ENCODE peak calls at places on chromosomes 1 and 21, in nine cellular contexts. One of them, this sample, is unnamed.
A peak's percentile ranks its signal among the peaks of the same experiment; 100 is the strongest.

GRCh38 chr1:16204216-16204615 is 8.2 kb downstream of the ARHGEF19 start:
- DNase-seq in stimulated activated CD4-positive, alpha-beta T cell treated with anti-CD3 and anti-CD28 coated beads, Interleukin-1b, Interleukin-23, amount 100 ng/mL, for 4 hours: no peak
- DNase-seq in stimulated activated CD8-positive, alpha-beta memory T cell treated with anti-CD3 and anti-CD28 coated beads, Interleukin-4, amount 100 ng/mL, for 48 hours: no peak
- DNase-seq in thoracic aorta: no peak
- DNase-seq in aorta: no peak
- DNase-seq in stimulated activated naive CD8-positive, alpha-beta T cell treated with anti-CD3 and anti-CD28 coated beads, Interleukin-15, amount 100 ng/mL, for 72 hours: no peak
- DNase-seq in NCI-H2171 treated with DMSO at 0.1 percent for 48 hours: no peak
- DNase-seq in activated CD4-positive, alpha-beta T cell treated with anti-CD3 and anti-CD28 coated beads, Interleukin-2, amount 10 ng/mL, durations not matched to agents 7 days and 5 days: no peak
- DNase-seq in activated naive CD4-positive, alpha-beta T cell: no peak
- DNase-seq in this sample: peak; percentile 39

GRCh38 chr1:201480231-201481003 is 11.4 kb upstream of the PHLDA3 start:
- DNase-seq in thoracic aorta: no peak
- DNase-seq in stimulated activated CD4-positive, alpha-beta T cell treated with anti-CD3 and anti-CD28 coated beads, Interleukin-1b, Interleukin-23, amount 100 ng/mL, for 4 hours: peak; percentile 52
- DNase-seq in aorta: peak; percentile 84
- DNase-seq in stimulated activated CD8-positive, alpha-beta memory T cell treated with anti-CD3 and anti-CD28 coated beads, Interleukin-4, amount 100 ng/mL, for 48 hours: peak; percentile 86
- DNase-seq in activated CD4-positive, alpha-beta T cell treated with anti-CD3 and anti-CD28 coated beads, Interleukin-2, amount 10 ng/mL, durations not matched to agents 7 days and 5 days: peak; percentile 76
- DNase-seq in NCI-H2171 treated with DMSO at 0.1 percent for 48 hours: peak; percentile 75
- DNase-seq in stimulated activated naive CD8-positive, alpha-beta T cell treated with anti-CD3 and anti-CD28 coated beads, Interleukin-15, amount 100 ng/mL, for 72 hours: peak; percentile 45
- DNase-seq in activated naive CD4-positive, alpha-beta T cell: no peak
- DNase-seq in this sample: peak; percentile 92

GRCh38 chr1:178155478-178156255 is 61.8 kb downstream of the RASAL2 start:
- DNase-seq in stimulated activated naive CD8-positive, alpha-beta T cell treated with anti-CD3 and anti-CD28 coated beads, Interleukin-15, amount 100 ng/mL, for 72 hours: no peak
- DNase-seq in stimulated activated CD4-positive, alpha-beta T cell treated with anti-CD3 and anti-CD28 coated beads, Interleukin-1b, Interleukin-23, amount 100 ng/mL, for 4 hours: no peak
- DNase-seq in activated naive CD4-positive, alpha-beta T cell: no peak
- DNase-seq in stimulated activated CD8-positive, alpha-beta memory T cell treated with anti-CD3 and anti-CD28 coated beads, Interleukin-4, amount 100 ng/mL, for 48 hours: no peak
- DNase-seq in aorta: no peak
- DNase-seq in NCI-H2171 treated with DMSO at 0.1 percent for 48 hours: no peak
- DNase-seq in thoracic aorta: no peak
- DNase-seq in activated CD4-positive, alpha-beta T cell treated with anti-CD3 and anti-CD28 coated beads, Interleukin-2, amount 10 ng/mL, durations not matched to agents 7 days and 5 days: no peak
- DNase-seq in this sample: no peak

GRCh38 chr1:154501423-154502065 is 475 bp upstream of the TDRD10 start:
- DNase-seq in NCI-H2171 treated with DMSO at 0.1 percent for 48 hours: no peak
- DNase-seq in stimulated activated CD8-positive, alpha-beta memory T cell treated with anti-CD3 and anti-CD28 coated beads, Interleukin-4, amount 100 ng/mL, for 48 hours: no peak
- DNase-seq in aorta: peak; percentile 76
- DNase-seq in thoracic aorta: no peak
- DNase-seq in stimulated activated CD4-positive, alpha-beta T cell treated with anti-CD3 and anti-CD28 coated beads, Interleukin-1b, Interleukin-23, amount 100 ng/mL, for 4 hours: no peak
- DNase-seq in activated naive CD4-positive, alpha-beta T cell: no peak
- DNase-seq in stimulated activated naive CD8-positive, alpha-beta T cell treated with anti-CD3 and anti-CD28 coated beads, Interleukin-15, amount 100 ng/mL, for 72 hours: peak; percentile 10
- DNase-seq in activated CD4-positive, alpha-beta T cell treated with anti-CD3 and anti-CD28 coated beads, Interleukin-2, amount 10 ng/mL, durations not matched to agents 7 days and 5 days: no peak
- DNase-seq in this sample: no peak

GRCh38 chr21:36606292-36606982 is 92.5 kb upstream of the SIM2 start:
- DNase-seq in stimulated activated naive CD8-positive, alpha-beta T cell treated with anti-CD3 and anti-CD28 coated beads, Interleukin-15, amount 100 ng/mL, for 72 hours: no peak
- DNase-seq in stimulated activated CD8-positive, alpha-beta memory T cell treated with anti-CD3 and anti-CD28 coated beads, Interleukin-4, amount 100 ng/mL, for 48 hours: no peak
- DNase-seq in NCI-H2171 treated with DMSO at 0.1 percent for 48 hours: no peak
- DNase-seq in activated naive CD4-positive, alpha-beta T cell: no peak
- DNase-seq in aorta: no peak
- DNase-seq in stimulated activated CD4-positive, alpha-beta T cell treated with anti-CD3 and anti-CD28 coated beads, Interleukin-1b, Interleukin-23, amount 100 ng/mL, for 4 hours: no peak
- DNase-seq in thoracic aorta: no peak
- DNase-seq in activated CD4-positive, alpha-beta T cell treated with anti-CD3 and anti-CD28 coated beads, Interleukin-2, amount 10 ng/mL, durations not matched to agents 7 days and 5 days: no peak
- DNase-seq in this sample: no peak

GRCh38 chr1:14996133-14997050 is 157.2 kb upstream of the TMEM51 start:
- DNase-seq in thoracic aorta: no peak
- DNase-seq in stimulated activated naive CD8-positive, alpha-beta T cell treated with anti-CD3 and anti-CD28 coated beads, Interleukin-15, amount 100 ng/mL, for 72 hours: no peak
- DNase-seq in NCI-H2171 treated with DMSO at 0.1 percent for 48 hours: no peak
- DNase-seq in activated naive CD4-positive, alpha-beta T cell: no peak
- DNase-seq in activated CD4-positive, alpha-beta T cell treated with anti-CD3 and anti-CD28 coated beads, Interleukin-2, amount 10 ng/mL, durations not matched to agents 7 days and 5 days: no peak
- DNase-seq in stimulated activated CD4-positive, alpha-beta T cell treated with anti-CD3 and anti-CD28 coated beads, Interleukin-1b, Interleukin-23, amount 100 ng/mL, for 4 hours: no peak
- DNase-seq in aorta: peak; percentile 61
- DNase-seq in stimulated activated CD8-positive, alpha-beta memory T cell treated with anti-CD3 and anti-CD28 coated beads, Interleukin-4, amount 100 ng/mL, for 48 hours: no peak
- DNase-seq in this sample: no peak

GRCh38 chr1:17168480-17168878 is 36.4 kb upstream of the PADI1 start:
- DNase-seq in stimulated activated naive CD8-positive, alpha-beta T cell treated with anti-CD3 and anti-CD28 coated beads, Interleukin-15, amount 100 ng/mL, for 72 hours: no peak
- DNase-seq in activated naive CD4-positive, alpha-beta T cell: no peak
- DNase-seq in NCI-H2171 treated with DMSO at 0.1 percent for 48 hours: no peak
- DNase-seq in aorta: no peak
- DNase-seq in stimulated activated CD4-positive, alpha-beta T cell treated with anti-CD3 and anti-CD28 coated beads, Interleukin-1b, Interleukin-23, amount 100 ng/mL, for 4 hours: no peak
- DNase-seq in thoracic aorta: no peak
- DNase-seq in activated CD4-positive, alpha-beta T cell treated with anti-CD3 and anti-CD28 coated beads, Interleukin-2, amount 10 ng/mL, durations not matched to agents 7 days and 5 days: no peak
- DNase-seq in stimulated activated CD8-positive, alpha-beta memory T cell treated with anti-CD3 and anti-CD28 coated beads, Interleukin-4, amount 100 ng/mL, for 48 hours: no peak
- DNase-seq in this sample: no peak

GRCh38 chr1:234911787-234912186 is 216.8 kb downstream of the TOMM20 start:
- DNase-seq in aorta: no peak
- DNase-seq in stimulated activated naive CD8-positive, alpha-beta T cell treated with anti-CD3 and anti-CD28 coated beads, Interleukin-15, amount 100 ng/mL, for 72 hours: no peak
- DNase-seq in activated naive CD4-positive, alpha-beta T cell: no peak
- DNase-seq in stimulated activated CD4-positive, alpha-beta T cell treated with anti-CD3 and anti-CD28 coated beads, Interleukin-1b, Interleukin-23, amount 100 ng/mL, for 4 hours: no peak
- DNase-seq in activated CD4-positive, alpha-beta T cell treated with anti-CD3 and anti-CD28 coated beads, Interleukin-2, amount 10 ng/mL, durations not matched to agents 7 days and 5 days: no peak
- DNase-seq in thoracic aorta: no peak
- DNase-seq in stimulated activated CD8-positive, alpha-beta memory T cell treated with anti-CD3 and anti-CD28 coated beads, Interleukin-4, amount 100 ng/mL, for 48 hours: peak; percentile 42
- DNase-seq in NCI-H2171 treated with DMSO at 0.1 percent for 48 hours: no peak
- DNase-seq in this sample: no peak

GRCh38 chr1:113027008-113027407 is 46.0 kb upstream of the LRIG2 start:
- DNase-seq in activated naive CD4-positive, alpha-beta T cell: no peak
- DNase-seq in stimulated activated CD8-positive, alpha-beta memory T cell treated with anti-CD3 and anti-CD28 coated beads, Interleukin-4, amount 100 ng/mL, for 48 hours: no peak
- DNase-seq in stimulated activated CD4-positive, alpha-beta T cell treated with anti-CD3 and anti-CD28 coated beads, Interleukin-1b, Interleukin-23, amount 100 ng/mL, for 4 hours: no peak
- DNase-seq in activated CD4-positive, alpha-beta T cell treated with anti-CD3 and anti-CD28 coated beads, Interleukin-2, amount 10 ng/mL, durations not matched to agents 7 days and 5 days: no peak
- DNase-seq in aorta: no peak
- DNase-seq in stimulated activated naive CD8-positive, alpha-beta T cell treated with anti-CD3 and anti-CD28 coated beads, Interleukin-15, amount 100 ng/mL, for 72 hours: no peak
- DNase-seq in NCI-H2171 treated with DMSO at 0.1 percent for 48 hours: no peak
- DNase-seq in thoracic aorta: no peak
- DNase-seq in this sample: no peak

GRCh38 chr21:43864313-43864805 is 664 bp upstream of the AGPAT3 start:
- DNase-seq in thoracic aorta: no peak
- DNase-seq in NCI-H2171 treated with DMSO at 0.1 percent for 48 hours: peak; percentile 37
- DNase-seq in activated CD4-positive, alpha-beta T cell treated with anti-CD3 and anti-CD28 coated beads, Interleukin-2, amount 10 ng/mL, durations not matched to agents 7 days and 5 days: peak; percentile 15
- DNase-seq in stimulated activated CD8-positive, alpha-beta memory T cell treated with anti-CD3 and anti-CD28 coated beads, Interleukin-4, amount 100 ng/mL, for 48 hours: peak; percentile 62
- DNase-seq in activated naive CD4-positive, alpha-beta T cell: no peak
- DNase-seq in aorta: no peak
- DNase-seq in stimulated activated CD4-positive, alpha-beta T cell treated with anti-CD3 and anti-CD28 coated beads, Interleukin-1b, Interleukin-23, amount 100 ng/mL, for 4 hours: peak; percentile 39
- DNase-seq in stimulated activated naive CD8-positive, alpha-beta T cell treated with anti-CD3 and anti-CD28 coated beads, Interleukin-15, amount 100 ng/mL, for 72 hours: peak; percentile 47
- DNase-seq in this sample: peak; percentile 61

GRCh38 chr1:115840615-115841460 is at the start of gene NHLH2:
- DNase-seq in stimulated activated CD4-positive, alpha-beta T cell treated with anti-CD3 and anti-CD28 coated beads, Interleukin-1b, Interleukin-23, amount 100 ng/mL, for 4 hours: no peak
- DNase-seq in thoracic aorta: no peak
- DNase-seq in activated naive CD4-positive, alpha-beta T cell: no peak
- DNase-seq in aorta: no peak
- DNase-seq in NCI-H2171 treated with DMSO at 0.1 percent for 48 hours: peak; percentile 96
- DNase-seq in stimulated activated naive CD8-positive, alpha-beta T cell treated with anti-CD3 and anti-CD28 coated beads, Interleukin-15, amount 100 ng/mL, for 72 hours: no peak
- DNase-seq in stimulated activated CD8-positive, alpha-beta memory T cell treated with anti-CD3 and anti-CD28 coated beads, Interleukin-4, amount 100 ng/mL, for 48 hours: no peak
- DNase-seq in activated CD4-positive, alpha-beta T cell treated with anti-CD3 and anti-CD28 coated beads, Interleukin-2, amount 10 ng/mL, durations not matched to agents 7 days and 5 days: no peak
- DNase-seq in this sample: peak; percentile 14

GRCh38 chr1:112998592-112999235 is 42.7 kb upstream of the SLC16A1 start:
- DNase-seq in stimulated activated naive CD8-positive, alpha-beta T cell treated with anti-CD3 and anti-CD28 coated beads, Interleukin-15, amount 100 ng/mL, for 72 hours: no peak
- DNase-seq in stimulated activated CD4-positive, alpha-beta T cell treated with anti-CD3 and anti-CD28 coated beads, Interleukin-1b, Interleukin-23, amount 100 ng/mL, for 4 hours: no peak
- DNase-seq in activated naive CD4-positive, alpha-beta T cell: no peak
- DNase-seq in stimulated activated CD8-positive, alpha-beta memory T cell treated with anti-CD3 and anti-CD28 coated beads, Interleukin-4, amount 100 ng/mL, for 48 hours: no peak
- DNase-seq in NCI-H2171 treated with DMSO at 0.1 percent for 48 hours: peak; percentile 74
- DNase-seq in thoracic aorta: peak; percentile 48
- DNase-seq in aorta: peak; percentile 84
- DNase-seq in activated CD4-positive, alpha-beta T cell treated with anti-CD3 and anti-CD28 coated beads, Interleukin-2, amount 10 ng/mL, durations not matched to agents 7 days and 5 days: no peak
- DNase-seq in this sample: no peak

GRCh38 chr1:178724734-178725602 is at the start of gene RALGPS2:
- DNase-seq in activated naive CD4-positive, alpha-beta T cell: peak; percentile 5
- DNase-seq in stimulated activated CD8-positive, alpha-beta memory T cell treated with anti-CD3 and anti-CD28 coated beads, Interleukin-4, amount 100 ng/mL, for 48 hours: peak; percentile 63
- DNase-seq in aorta: peak; percentile 78
- DNase-seq in stimulated activated CD4-positive, alpha-beta T cell treated with anti-CD3 and anti-CD28 coated beads, Interleukin-1b, Interleukin-23, amount 100 ng/mL, for 4 hours: peak; percentile 60
- DNase-seq in stimulated activated naive CD8-positive, alpha-beta T cell treated with anti-CD3 and anti-CD28 coated beads, Interleukin-15, amount 100 ng/mL, for 72 hours: peak; percentile 59
- DNase-seq in NCI-H2171 treated with DMSO at 0.1 percent for 48 hours: peak; percentile 69
- DNase-seq in thoracic aorta: no peak
- DNase-seq in activated CD4-positive, alpha-beta T cell treated with anti-CD3 and anti-CD28 coated beads, Interleukin-2, amount 10 ng/mL, durations not matched to agents 7 days and 5 days: peak; percentile 76
- DNase-seq in this sample: peak; percentile 92

GRCh38 chr1:233614173-233614742 is 352 bp downstream of the KCNK1 start:
- DNase-seq in thoracic aorta: no peak
- DNase-seq in activated CD4-positive, alpha-beta T cell treated with anti-CD3 and anti-CD28 coated beads, Interleukin-2, amount 10 ng/mL, durations not matched to agents 7 days and 5 days: no peak
- DNase-seq in stimulated activated naive CD8-positive, alpha-beta T cell treated with anti-CD3 and anti-CD28 coated beads, Interleukin-15, amount 100 ng/mL, for 72 hours: peak; percentile 8
- DNase-seq in aorta: peak; percentile 54
- DNase-seq in activated naive CD4-positive, alpha-beta T cell: no peak
- DNase-seq in stimulated activated CD8-positive, alpha-beta memory T cell treated with anti-CD3 and anti-CD28 coated beads, Interleukin-4, amount 100 ng/mL, for 48 hours: peak; percentile 33
- DNase-seq in stimulated activated CD4-positive, alpha-beta T cell treated with anti-CD3 and anti-CD28 coated beads, Interleukin-1b, Interleukin-23, amount 100 ng/mL, for 4 hours: no peak
- DNase-seq in NCI-H2171 treated with DMSO at 0.1 percent for 48 hours: peak; percentile 62
- DNase-seq in this sample: peak; percentile 44

GRCh38 chr1:240189386-240189989 is 97.8 kb downstream of the FMN2 start:
- DNase-seq in stimulated activated CD8-positive, alpha-beta memory T cell treated with anti-CD3 and anti-CD28 coated beads, Interleukin-4, amount 100 ng/mL, for 48 hours: peak; percentile 33
- DNase-seq in activated CD4-positive, alpha-beta T cell treated with anti-CD3 and anti-CD28 coated beads, Interleukin-2, amount 10 ng/mL, durations not matched to agents 7 days and 5 days: peak; percentile 32
- DNase-seq in stimulated activated naive CD8-positive, alpha-beta T cell treated with anti-CD3 and anti-CD28 coated beads, Interleukin-15, amount 100 ng/mL, for 72 hours: peak; percentile 10
- DNase-seq in activated naive CD4-positive, alpha-beta T cell: no peak
- DNase-seq in NCI-H2171 treated with DMSO at 0.1 percent for 48 hours: no peak
- DNase-seq in thoracic aorta: no peak
- DNase-seq in aorta: no peak
- DNase-seq in stimulated activated CD4-positive, alpha-beta T cell treated with anti-CD3 and anti-CD28 coated beads, Interleukin-1b, Interleukin-23, amount 100 ng/mL, for 4 hours: no peak
- DNase-seq in this sample: peak; percentile 84

GRCh38 chr1:151504252-151504651 is 6.9 kb upstream of the CGN start:
- DNase-seq in stimulated activated naive CD8-positive, alpha-beta T cell treated with anti-CD3 and anti-CD28 coated beads, Interleukin-15, amount 100 ng/mL, for 72 hours: no peak
- DNase-seq in stimulated activated CD8-positive, alpha-beta memory T cell treated with anti-CD3 and anti-CD28 coated beads, Interleukin-4, amount 100 ng/mL, for 48 hours: no peak
- DNase-seq in thoracic aorta: no peak
- DNase-seq in NCI-H2171 treated with DMSO at 0.1 percent for 48 hours: no peak
- DNase-seq in stimulated activated CD4-positive, alpha-beta T cell treated with anti-CD3 and anti-CD28 coated beads, Interleukin-1b, Interleukin-23, amount 100 ng/mL, for 4 hours: no peak
- DNase-seq in aorta: no peak
- DNase-seq in activated naive CD4-positive, alpha-beta T cell: no peak
- DNase-seq in activated CD4-positive, alpha-beta T cell treated with anti-CD3 and anti-CD28 coated beads, Interleukin-2, amount 10 ng/mL, durations not matched to agents 7 days and 5 days: no peak
- DNase-seq in this sample: no peak

GRCh38 chr1:168470821-168471473 is 72.8 kb downstream of the XCL2 start:
- DNase-seq in stimulated activated CD4-positive, alpha-beta T cell treated with anti-CD3 and anti-CD28 coated beads, Interleukin-1b, Interleukin-23, amount 100 ng/mL, for 4 hours: no peak
- DNase-seq in thoracic aorta: no peak
- DNase-seq in activated CD4-positive, alpha-beta T cell treated with anti-CD3 and anti-CD28 coated beads, Interleukin-2, amount 10 ng/mL, durations not matched to agents 7 days and 5 days: no peak
- DNase-seq in stimulated activated CD8-positive, alpha-beta memory T cell treated with anti-CD3 and anti-CD28 coated beads, Interleukin-4, amount 100 ng/mL, for 48 hours: no peak
- DNase-seq in stimulated activated naive CD8-positive, alpha-beta T cell treated with anti-CD3 and anti-CD28 coated beads, Interleukin-15, amount 100 ng/mL, for 72 hours: no peak
- DNase-seq in activated naive CD4-positive, alpha-beta T cell: no peak
- DNase-seq in NCI-H2171 treated with DMSO at 0.1 percent for 48 hours: peak; percentile 44
- DNase-seq in aorta: no peak
- DNase-seq in this sample: peak; percentile 80

GRCh38 chr21:37667380-37667779 is 248.9 kb downstream of the KCNJ6 start:
- DNase-seq in activated CD4-positive, alpha-beta T cell treated with anti-CD3 and anti-CD28 coated beads, Interleukin-2, amount 10 ng/mL, durations not matched to agents 7 days and 5 days: no peak
- DNase-seq in stimulated activated CD8-positive, alpha-beta memory T cell treated with anti-CD3 and anti-CD28 coated beads, Interleukin-4, amount 100 ng/mL, for 48 hours: no peak
- DNase-seq in NCI-H2171 treated with DMSO at 0.1 percent for 48 hours: no peak
- DNase-seq in aorta: no peak
- DNase-seq in thoracic aorta: no peak
- DNase-seq in activated naive CD4-positive, alpha-beta T cell: no peak
- DNase-seq in stimulated activated CD4-positive, alpha-beta T cell treated with anti-CD3 and anti-CD28 coated beads, Interleukin-1b, Interleukin-23, amount 100 ng/mL, for 4 hours: no peak
- DNase-seq in stimulated activated naive CD8-positive, alpha-beta T cell treated with anti-CD3 and anti-CD28 coated beads, Interleukin-15, amount 100 ng/mL, for 72 hours: no peak
- DNase-seq in this sample: no peak

GRCh38 chr1:15056515-15057285 is 96.8 kb upstream of the TMEM51 start:
- DNase-seq in thoracic aorta: no peak
- DNase-seq in stimulated activated naive CD8-positive, alpha-beta T cell treated with anti-CD3 and anti-CD28 coated beads, Interleukin-15, amount 100 ng/mL, for 72 hours: no peak
- DNase-seq in activated CD4-positive, alpha-beta T cell treated with anti-CD3 and anti-CD28 coated beads, Interleukin-2, amount 10 ng/mL, durations not matched to agents 7 days and 5 days: no peak
- DNase-seq in NCI-H2171 treated with DMSO at 0.1 percent for 48 hours: no peak
- DNase-seq in activated naive CD4-positive, alpha-beta T cell: no peak
- DNase-seq in aorta: no peak
- DNase-seq in stimulated activated CD8-positive, alpha-beta memory T cell treated with anti-CD3 and anti-CD28 coated beads, Interleukin-4, amount 100 ng/mL, for 48 hours: no peak
- DNase-seq in stimulated activated CD4-positive, alpha-beta T cell treated with anti-CD3 and anti-CD28 coated beads, Interleukin-1b, Interleukin-23, amount 100 ng/mL, for 4 hours: no peak
- DNase-seq in this sample: peak; percentile 17

GRCh38 chr1:36236302-36236701 is 12.1 kb downstream of the THRAP3 start:
- DNase-seq in thoracic aorta: no peak
- DNase-seq in activated CD4-positive, alpha-beta T cell treated with anti-CD3 and anti-CD28 coated beads, Interleukin-2, amount 10 ng/mL, durations not matched to agents 7 days and 5 days: no peak
- DNase-seq in aorta: no peak
- DNase-seq in activated naive CD4-positive, alpha-beta T cell: no peak
- DNase-seq in stimulated activated CD8-positive, alpha-beta memory T cell treated with anti-CD3 and anti-CD28 coated beads, Interleukin-4, amount 100 ng/mL, for 48 hours: no peak
- DNase-seq in stimulated activated CD4-positive, alpha-beta T cell treated with anti-CD3 and anti-CD28 coated beads, Interleukin-1b, Interleukin-23, amount 100 ng/mL, for 4 hours: no peak
- DNase-seq in stimulated activated naive CD8-positive, alpha-beta T cell treated with anti-CD3 and anti-CD28 coated beads, Interleukin-15, amount 100 ng/mL, for 72 hours: no peak
- DNase-seq in NCI-H2171 treated with DMSO at 0.1 percent for 48 hours: no peak
- DNase-seq in this sample: peak; percentile 94

GRCh38 chr1:12542138-12542465 is 75.9 kb downstream of the DHRS3 start:
- DNase-seq in activated CD4-positive, alpha-beta T cell treated with anti-CD3 and anti-CD28 coated beads, Interleukin-2, amount 10 ng/mL, durations not matched to agents 7 days and 5 days: no peak
- DNase-seq in NCI-H2171 treated with DMSO at 0.1 percent for 48 hours: no peak
- DNase-seq in thoracic aorta: no peak
- DNase-seq in stimulated activated naive CD8-positive, alpha-beta T cell treated with anti-CD3 and anti-CD28 coated beads, Interleukin-15, amount 100 ng/mL, for 72 hours: no peak
- DNase-seq in aorta: no peak
- DNase-seq in activated naive CD4-positive, alpha-beta T cell: no peak
- DNase-seq in stimulated activated CD4-positive, alpha-beta T cell treated with anti-CD3 and anti-CD28 coated beads, Interleukin-1b, Interleukin-23, amount 100 ng/mL, for 4 hours: no peak
- DNase-seq in stimulated activated CD8-positive, alpha-beta memory T cell treated with anti-CD3 and anti-CD28 coated beads, Interleukin-4, amount 100 ng/mL, for 48 hours: no peak
- DNase-seq in this sample: no peak

GRCh38 chr1:158101944-158102343 is 78.8 kb upstream of the CD1D start:
- DNase-seq in stimulated activated CD8-positive, alpha-beta memory T cell treated with anti-CD3 and anti-CD28 coated beads, Interleukin-4, amount 100 ng/mL, for 48 hours: no peak
- DNase-seq in aorta: no peak
- DNase-seq in activated CD4-positive, alpha-beta T cell treated with anti-CD3 and anti-CD28 coated beads, Interleukin-2, amount 10 ng/mL, durations not matched to agents 7 days and 5 days: no peak
- DNase-seq in stimulated activated CD4-positive, alpha-beta T cell treated with anti-CD3 and anti-CD28 coated beads, Interleukin-1b, Interleukin-23, amount 100 ng/mL, for 4 hours: no peak
- DNase-seq in thoracic aorta: no peak
- DNase-seq in activated naive CD4-positive, alpha-beta T cell: no peak
- DNase-seq in NCI-H2171 treated with DMSO at 0.1 percent for 48 hours: no peak
- DNase-seq in stimulated activated naive CD8-positive, alpha-beta T cell treated with anti-CD3 and anti-CD28 coated beads, Interleukin-15, amount 100 ng/mL, for 72 hours: no peak
- DNase-seq in this sample: no peak

GRCh38 chr1:20426371-20426770 is 59.6 kb downstream of the CAMK2N1 start:
- DNase-seq in aorta: no peak
- DNase-seq in thoracic aorta: no peak
- DNase-seq in NCI-H2171 treated with DMSO at 0.1 percent for 48 hours: peak; percentile 53
- DNase-seq in stimulated activated CD8-positive, alpha-beta memory T cell treated with anti-CD3 and anti-CD28 coated beads, Interleukin-4, amount 100 ng/mL, for 48 hours: no peak
- DNase-seq in activated naive CD4-positive, alpha-beta T cell: no peak
- DNase-seq in stimulated activated naive CD8-positive, alpha-beta T cell treated with anti-CD3 and anti-CD28 coated beads, Interleukin-15, amount 100 ng/mL, for 72 hours: no peak
- DNase-seq in stimulated activated CD4-positive, alpha-beta T cell treated with anti-CD3 and anti-CD28 coated beads, Interleukin-1b, Interleukin-23, amount 100 ng/mL, for 4 hours: no peak
- DNase-seq in activated CD4-positive, alpha-beta T cell treated with anti-CD3 and anti-CD28 coated beads, Interleukin-2, amount 10 ng/mL, durations not matched to agents 7 days and 5 days: no peak
- DNase-seq in this sample: peak; percentile 37

GRCh38 chr1:87151500-87152421 is 176.9 kb upstream of the LMO4 start:
- DNase-seq in stimulated activated naive CD8-positive, alpha-beta T cell treated with anti-CD3 and anti-CD28 coated beads, Interleukin-15, amount 100 ng/mL, for 72 hours: peak; percentile 43
- DNase-seq in activated CD4-positive, alpha-beta T cell treated with anti-CD3 and anti-CD28 coated beads, Interleukin-2, amount 10 ng/mL, durations not matched to agents 7 days and 5 days: peak; percentile 16
- DNase-seq in thoracic aorta: no peak
- DNase-seq in aorta: peak; percentile 81
- DNase-seq in stimulated activated CD4-positive, alpha-beta T cell treated with anti-CD3 and anti-CD28 coated beads, Interleukin-1b, Interleukin-23, amount 100 ng/mL, for 4 hours: peak; percentile 29
- DNase-seq in activated naive CD4-positive, alpha-beta T cell: no peak
- DNase-seq in stimulated activated CD8-positive, alpha-beta memory T cell treated with anti-CD3 and anti-CD28 coated beads, Interleukin-4, amount 100 ng/mL, for 48 hours: peak; percentile 72
- DNase-seq in NCI-H2171 treated with DMSO at 0.1 percent for 48 hours: no peak
- DNase-seq in this sample: peak; percentile 53